ENCODE peak calls at places on chromosomes 11 and 22, in five cellular contexts. Z is effector CD8-positive, alpha-beta T cell; W is GDM1; N is activated gamma-delta T cell treated with Interleukin-2 at 50 U/mL for 16 hours; O is A549. T is an unnamed sample.

GRCh38 chr11:119340335-119341221 is at the start of gene C1QTNF5:
- DNase-seq in Z (no peak), W (no peak), N (no peak), O (no peak), T (no peak)

GRCh38 chr22:46336119-46337078 is 885 bp downstream of the TRMU start:
- DNase-seq in Z (no peak), W (no peak), N (no peak), O (no peak), T (no peak)

GRCh38 chr11:6572215-6572614 is 31.2 kb downstream of the RRP8 start:
- DNase-seq in Z (no peak), W (no peak), N (no peak), O (no peak), T (no peak)

GRCh38 chr11:62108017-62108750 is 15.6 kb upstream of the INCENP start:
- DNase-seq in Z (no peak), W (peak; percentile 7), N (peak; percentile 18), O (peak; percentile 49), T (peak; percentile 64)

GRCh38 chr11:131491503-131491902 is 121.1 kb downstream of the NTM start:
- DNase-seq in Z (no peak), W (no peak), N (no peak), O (no peak), T (no peak)

GRCh38 chr22:17732251-17732854 is 41.9 kb downstream of the BID start:
- DNase-seq in Z (no peak), W (no peak), N (no peak), O (no peak), T (no peak)

GRCh38 chr11:71421392-71421950 is 26.7 kb downstream of the DHCR7 start:
- DNase-seq in Z (no peak), W (no peak), N (no peak), O (no peak), T (no peak)

GRCh38 chr11:45233121-45233803 is 52.9 kb downstream of the SYT13 start:
- DNase-seq in Z (peak; percentile 16), W (peak; percentile 24), N (peak; percentile 52), O (peak; percentile 93), T (peak; percentile 81)

GRCh38 chr11:61914471-61915171 is 2.7 kb downstream of the RAB3IL1 start:
- DNase-seq in Z (no peak), W (no peak), N (no peak), O (no peak), T (no peak)

GRCh38 chr11:64877390-64878222 is 815 bp downstream of the EHD1 start:
- DNase-seq in Z (no peak), W (no peak), N (no peak), O (no peak), T (no peak)

GRCh38 chr11:35303596-35304392 is 115.6 kb downstream of the SLC1A2 start:
- DNase-seq in Z (no peak), W (no peak), N (no peak), O (peak; percentile 55), T (no peak)

GRCh38 chr11:120748485-120748814 is 236.9 kb downstream of the GRIK4 start:
- DNase-seq in Z (no peak), W (no peak), N (no peak), O (no peak), T (no peak)

GRCh38 chr11:79259800-79260199 is 181.0 kb downstream of the TENM4 start:
- DNase-seq in Z (no peak), W (no peak), N (no peak), O (peak; percentile 15), T (no peak)

GRCh38 chr11:111500481-111500880 is 11.7 kb downstream of the BTG4 start:
- DNase-seq in Z (no peak), W (no peak), N (no peak), O (no peak), T (no peak)

GRCh38 chr11:93548679-93549319 is 5.6 kb upstream of the SMCO4 start:
- DNase-seq in Z (no peak), W (no peak), N (no peak), O (no peak), T (no peak)

GRCh38 chr11:46529086-46529905 is 64.5 kb downstream of the AMBRA1 start:
- DNase-seq in Z (peak; percentile 58), W (no peak), N (peak; percentile 77), O (peak; percentile 89), T (peak; percentile 81)

GRCh38 chr11:125337836-125338235 is 158.2 kb downstream of the FEZ1 start:
- DNase-seq in Z (no peak), W (no peak), N (no peak), O (no peak), T (no peak)